ENCODE peak calls at places on chromosome 1, in seven cellular contexts. T is lower leg skin, Q is sigmoid colon, H is IMR-90, Y is prostate gland, X is right lobe of liver, N is A549. R is an unnamed sample.

GRCh38 chr1:116565222-116565621 is 5.6 kb downstream of the CD58 start:
- DNase-seq in T (no peak), Q (no peak), H (no peak), Y (no peak), X (no peak), N (no peak), R (no peak)

GRCh38 chr1:193891783-193892182 is 705.4 kb upstream of the B3GALT2 start:
- DNase-seq in T (no peak), Q (no peak), H (no peak), Y (no peak), X (no peak), N (no peak), R (no peak)

GRCh38 chr1:95098196-95098595 is 19.0 kb upstream of the TLCD4 start:
- DNase-seq in T (no peak), Q (no peak), H (peak; percentile 49), Y (no peak), X (no peak), N (no peak), R (no peak)

GRCh38 chr1:210233495-210234253 is 1.1 kb downstream of the SERTAD4 start:
- DNase-seq in T (no peak), Q (peak; percentile 76), H (peak; percentile 52), Y (peak; percentile 45), X (no peak), N (peak; percentile 33), R (no peak)

GRCh38 chr1:230113605-230114241 is 46.7 kb downstream of the GALNT2 start:
- DNase-seq in T (no peak), Q (peak; percentile 71), H (peak; percentile 99), Y (no peak), X (peak; percentile 80), N (no peak), R (no peak)

GRCh38 chr1:246450485-246451251 is 56.4 kb downstream of the SMYD3 start:
- DNase-seq in T (no peak), Q (no peak), H (peak; percentile 35), Y (no peak), X (no peak), N (peak; percentile 33), R (no peak)

GRCh38 chr1:166235728-166236127 is 68.9 kb upstream of the FAM78B start:
- DNase-seq in T (no peak), Q (no peak), H (no peak), Y (no peak), X (no peak), N (no peak), R (no peak)

GRCh38 chr1:111745670-111746613 is 6.7 kb upstream of the INKA2 start:
- DNase-seq in T (no peak), Q (peak; percentile 81), H (no peak), Y (no peak), X (no peak), N (no peak), R (no peak)

GRCh38 chr1:25641931-25642611 is 25.5 kb downstream of the MAN1C1 start:
- DNase-seq in T (peak; percentile 39), Q (peak; percentile 74), H (peak; percentile 67), Y (no peak), X (peak; percentile 57), N (no peak), R (no peak)

GRCh38 chr1:113191579-113192076 is 118.6 kb downstream of the LRIG2 start:
- DNase-seq in T (no peak), Q (no peak), H (no peak), Y (no peak), X (no peak), N (no peak), R (no peak)

GRCh38 chr1:38741341-38741740 is 118.2 kb downstream of the RRAGC start:
- DNase-seq in T (no peak), Q (no peak), H (no peak), Y (no peak), X (no peak), N (no peak), R (no peak)

GRCh38 chr1:26521669-26522030 is 7.9 kb upstream of the RPS6KA1 start:
- DNase-seq in T (no peak), Q (no peak), H (no peak), Y (no peak), X (no peak), N (no peak), R (no peak)

GRCh38 chr1:20956272-20956671 is 169.2 kb upstream of the HP1BP3 start:
- DNase-seq in T (no peak), Q (no peak), H (no peak), Y (no peak), X (no peak), N (no peak), R (no peak)

GRCh38 chr1:14961661-14962267 is 191.8 kb upstream of the TMEM51 start:
- DNase-seq in T (no peak), Q (no peak), H (no peak), Y (no peak), X (no peak), N (no peak), R (no peak)

GRCh38 chr1:12376236-12377064 is 146.6 kb downstream of the VPS13D start:
- DNase-seq in T (no peak), Q (no peak), H (no peak), Y (no peak), X (no peak), N (no peak), R (no peak)

GRCh38 chr1:160748877-160749269 is 9.8 kb downstream of the SLAMF7 start:
- DNase-seq in T (no peak), Q (no peak), H (no peak), Y (no peak), X (no peak), N (peak; percentile 6), R (no peak)

GRCh38 chr1:152436593-152437338 is 22.7 kb upstream of the CRNN start:
- DNase-seq in T (no peak), Q (no peak), H (no peak), Y (no peak), X (no peak), N (no peak), R (no peak)

GRCh38 chr1:23984417-23985186 is 4.5 kb upstream of the SRSF10 start:
- DNase-seq in T (no peak), Q (no peak), H (peak; percentile 55), Y (peak; percentile 91), X (no peak), N (no peak), R (no peak)

GRCh38 chr1:14787604-14788003 is 189.1 kb downstream of the KAZN start:
- DNase-seq in T (no peak), Q (no peak), H (no peak), Y (no peak), X (no peak), N (no peak), R (no peak)

GRCh38 chr1:110130989-110131388 is 18.7 kb downstream of the UBL4B start:
- DNase-seq in T (no peak), Q (no peak), H (no peak), Y (no peak), X (no peak), N (no peak), R (no peak)

GRCh38 chr1:17309701-17310640 is 2.0 kb downstream of the PADI4 start:
- DNase-seq in T (no peak), Q (peak; percentile 24), H (no peak), Y (no peak), X (no peak), N (no peak), R (no peak)

DNA sequence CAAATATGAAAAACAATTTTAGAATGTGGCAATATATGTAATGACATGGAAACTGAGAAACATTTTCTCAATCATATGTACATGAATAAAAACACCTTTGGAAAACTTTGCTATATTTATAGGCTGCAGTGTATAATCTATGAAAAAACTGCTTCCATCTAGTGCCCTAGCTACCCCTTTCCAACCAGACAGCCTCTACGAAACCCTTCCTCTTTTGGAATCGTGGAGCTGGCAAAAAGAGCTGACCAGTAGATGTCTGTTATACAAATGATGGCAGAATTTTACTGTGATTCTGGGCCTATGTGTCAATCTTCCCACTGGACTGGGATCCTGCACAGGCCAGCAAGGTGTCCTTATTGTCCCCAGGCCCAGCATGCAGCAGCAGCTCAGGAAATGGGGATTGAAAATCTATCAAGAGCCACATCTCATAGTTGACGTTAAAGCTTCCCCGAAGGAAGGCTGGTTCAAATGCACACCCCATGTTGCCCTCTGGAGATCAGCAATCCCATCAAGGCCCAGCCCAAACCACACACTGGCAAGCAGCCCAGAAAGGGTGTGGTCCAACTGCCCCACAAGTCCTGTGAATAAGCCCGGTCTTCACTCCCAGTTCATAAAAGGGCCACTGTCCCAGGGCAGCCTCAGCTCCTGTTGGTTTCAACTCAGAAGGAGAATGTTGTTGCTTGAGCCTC is 8.9 kb upstream of the FAM20B start:
- DNase-seq in T (peak; percentile 90), Q (peak; percentile 92), H (peak; percentile 82), Y (peak; percentile 75), X (peak; percentile 91), N (peak; percentile 85), R (peak; percentile 19)
- TF ChIP-seq POLR2A in T (no peak), Q (no peak), H (no peak), Y (peak; percentile 40), X (no peak), N (no peak), R (no peak)

GRCh38 chr1:205922806-205923205 is 20.4 kb downstream of the SLC26A9 start:
- DNase-seq in T (no peak), Q (peak; percentile 22), H (no peak), Y (no peak), X (no peak), N (no peak), R (no peak)
- H3K4me3 ChIP-seq in T (no peak overlapping the region), Q (no peak overlapping the region), H (no peak overlapping the region), Y (no peak overlapping the region), X (no peak overlapping the region), N (no peak overlapping the region), R (no peak overlapping the region)

GRCh38 chr1:41496080-41497055 is 11.9 kb upstream of the EDN2 start:
- DNase-seq in T (peak; percentile 82), Q (peak; percentile 97), H (peak; percentile 83), Y (peak; percentile 93), X (peak; percentile 82), N (no peak), R (no peak)
- TF ChIP-seq POLR2A in T (no peak), Q (peak; percentile 58), H (no peak), Y (peak; percentile 65), X (peak; percentile 79), N (no peak), R (no peak)

GRCh38 chr1:248871837-248872401 is 13.0 kb upstream of the ZNF692 start:
- DNase-seq in T (no peak), Q (no peak), H (no peak), Y (no peak), X (no peak), N (no peak), R (no peak)
- H3K4me3 ChIP-seq in T (no peak overlapping the region), Q (no peak overlapping the region), H (peak overlapping the region; percentile 31), Y (no peak overlapping the region), X (no peak overlapping the region), N (peak overlapping the region; percentile 54), R (no peak overlapping the region)

GRCh38 chr1:93025572-93025971 is 53.5 kb upstream of the MTF2 start:
- DNase-seq in T (no peak), Q (no peak), H (no peak), Y (no peak), X (no peak), N (no peak), R (no peak)
- TF ChIP-seq POLR2A in T (no peak), Q (no peak), H (no peak), Y (no peak), X (no peak), N (no peak), R (no peak)

GRCh38 chr1:53107570-53108322 is 34.7 kb downstream of the SLC1A7 start:
- DNase-seq in T (no peak), Q (no peak), H (peak; percentile 94), Y (peak; percentile 82), X (no peak), N (peak; percentile 55), R (no peak)
- H3K4me3 ChIP-seq in T (no peak overlapping the region), Q (no peak overlapping the region), H (no peak overlapping the region), Y (no peak overlapping the region), X (no peak overlapping the region), N (no peak overlapping the region), R (no peak overlapping the region)

GRCh38 chr1:86957206-86957605 is 42.8 kb downstream of the HS2ST1 start:
- DNase-seq in T (no peak), Q (no peak), H (peak; percentile 35), Y (no peak), X (no peak), N (no peak), R (no peak)
- TF ChIP-seq POLR2A in T (no peak), Q (no peak), H (no peak), Y (no peak), X (no peak), N (no peak), R (no peak)